ENCODE peak calls at places on chromosome 21, in six cellular contexts. L, X, P, D, N and S are unnamed samples.

GRCh38 chr21:44911384-44912157 is 9.1 kb downstream of the ITGB2 start:
- DNase-seq in L (peak), X (no peak), P (peak), D (no peak), N (no peak), S (no peak)

GRCh38 chr21:17660862-17661261 is 48.2 kb upstream of the BTG3 start:
- DNase-seq in L (no peak), X (no peak), P (no peak), D (no peak), N (no peak), S (no peak)

GRCh38 chr21:29130234-29130993 is at the start of gene MAP3K7CL:
- DNase-seq in L (peak), X (no peak), P (no peak), D (peak), N (peak), S (no peak)

GRCh38 chr21:37712204-37712934 is 203.9 kb downstream of the KCNJ6 start:
- DNase-seq in L (peak), X (peak), P (peak), D (peak), N (peak), S (no peak)

GRCh38 chr21:44443291-44443890 is 11.9 kb upstream of the LRRC3 start:
- DNase-seq in L (peak), X (no peak), P (no peak), D (no peak), N (no peak), S (peak)

GRCh38 chr21:45957986-45958610 is 23.5 kb upstream of the COL6A1 start:
- DNase-seq in L (peak), X (no peak), P (no peak), D (peak), N (peak), S (no peak)

GRCh38 chr21:38869946-38870345 is 64.2 kb downstream of the ETS2 start:
- DNase-seq in L (no peak), X (no peak), P (no peak), D (peak), N (no peak), S (no peak)

GRCh38 chr21:44043613-44044012 is 31.5 kb downstream of the TRAPPC10 start:
- DNase-seq in L (no peak), X (no peak), P (no peak), D (no peak), N (no peak), S (no peak)

GRCh38 chr21:41947596-41948403 is 6.0 kb downstream of the C2CD2 start:
- DNase-seq in L (peak), X (no peak), P (no peak), D (no peak), N (peak), S (peak)

GRCh38 chr21:24705201-24705600 is 902.1 kb downstream of the MRPL39 start:
- DNase-seq in L (no peak), X (no peak), P (no peak), D (no peak), N (no peak), S (no peak)

GRCh38 chr21:17554619-17555472 is 42.0 kb downstream of the CXADR start:
- DNase-seq in L (no peak), X (no peak), P (no peak), D (no peak), N (peak), S (no peak)

GRCh38 chr21:33543505-33544129 is 779 bp downstream of the SON start:
- DNase-seq in L (peak), X (peak), P (no peak), D (peak), N (no peak), S (no peak)

GRCh38 chr21:45655071-45655470 is 11.5 kb downstream of the PCBP3 start:
- DNase-seq in L (no peak), X (no peak), P (no peak), D (no peak), N (peak), S (no peak)

GRCh38 chr21:31752967-31753366 is 21.0 kb upstream of the SCAF4 start:
- DNase-seq in L (no peak), X (no peak), P (no peak), D (no peak), N (no peak), S (no peak)

GRCh38 chr21:26553921-26554320 is 19.2 kb downstream of the CYYR1 start:
- DNase-seq in L (no peak), X (no peak), P (no peak), D (no peak), N (no peak), S (no peak)

GRCh38 chr21:34992736-34993135 is 56.4 kb downstream of the RUNX1 start:
- DNase-seq in L (peak), X (no peak), P (no peak), D (no peak), N (peak), S (no peak)

GRCh38 chr21:34367320-34367935 is 3.6 kb downstream of the KCNE2 start:
- DNase-seq in L (no peak), X (peak), P (peak), D (peak), N (peak), S (no peak)

GRCh38 chr21:41634858-41635257 is 126.9 kb upstream of the TMPRSS2 start:
- DNase-seq in L (no peak), X (no peak), P (no peak), D (peak), N (peak), S (peak)

GRCh38 chr21:26506951-26507350 is 66.1 kb downstream of the CYYR1 start:
- DNase-seq in L (no peak), X (no peak), P (no peak), D (peak), N (peak), S (no peak)

GRCh38 chr21:22965455-22966125 is 1967.4 kb downstream of the NCAM2 start:
- DNase-seq in L (no peak), X (no peak), P (no peak), D (no peak), N (no peak), S (no peak)

GRCh38 chr21:32338209-32338921 is 39.7 kb downstream of the MRAP start:
- DNase-seq in L (no peak), X (no peak), P (no peak), D (no peak), N (no peak), S (no peak)

GRCh38 chr21:32843561-32843960 is 72.0 kb upstream of the PAXBP1 start:
- DNase-seq in L (no peak), X (no peak), P (no peak), D (no peak), N (no peak), S (no peak)

GRCh38 chr21:43978060-43978459 is 34.0 kb upstream of the TRAPPC10 start:
- DNase-seq in L (no peak), X (no peak), P (no peak), D (no peak), N (no peak), S (no peak)

GRCh38 chr21:41536076-41536826 is 28.3 kb upstream of the TMPRSS2 start:
- DNase-seq in L (no peak), X (no peak), P (no peak), D (no peak), N (no peak), S (no peak)

GRCh38 chr21:35352066-35352770 is 303.1 kb upstream of the RUNX1 start:
- DNase-seq in L (no peak), X (no peak), P (no peak), D (peak), N (peak), S (no peak)

GRCh38 chr21:38273745-38274544 is 17.2 kb downstream of the KCNJ15 start:
- DNase-seq in L (no peak), X (no peak), P (no peak), D (no peak), N (no peak), S (no peak)

GRCh38 chr21:43767980-43768867 is 7.9 kb downstream of the CSTB start:
- DNase-seq in L (no peak), X (no peak), P (no peak), D (peak), N (peak), S (no peak)

GRCh38 chr21:41032536-41032935 is 135.4 kb upstream of the BACE2 start:
- DNase-seq in L (no peak), X (no peak), P (no peak), D (no peak), N (no peak), S (no peak)

GRCh38 chr21:45152265-45152746 is 77.9 kb downstream of the ADARB1 start:
- DNase-seq in L (peak), X (peak), P (peak), D (peak), N (no peak), S (no peak)